ENCODE peak calls at places on chromosomes 6 and 20, in five cellular contexts. One of them, this sample, is unnamed.

GRCh38 chr20:50153500-50154377 is at the start of gene PEDS1:
- DNase-seq in astrocyte of the hippocampus: peak
- DNase-seq in activated naive CD8-positive, alpha-beta T cell treated with anti-CD3 and anti-CD28 coated beads for 36 hours: peak
- DNase-seq in T-helper 1 cell: peak
- DNase-seq in GF-D8: peak
- DNase-seq in this sample: peak

GRCh38 chr6:87473419-87473903 is 687 bp downstream of the SLC35A1 start:
- DNase-seq in astrocyte of the hippocampus: peak
- DNase-seq in GF-D8: peak
- DNase-seq in activated naive CD8-positive, alpha-beta T cell treated with anti-CD3 and anti-CD28 coated beads for 36 hours: no peak
- DNase-seq in T-helper 1 cell: peak
- DNase-seq in this sample: no peak

GRCh38 chr6:109222848-109223247 is 127.5 kb downstream of the CEP57L1 start:
- DNase-seq in GF-D8: no peak
- DNase-seq in activated naive CD8-positive, alpha-beta T cell treated with anti-CD3 and anti-CD28 coated beads for 36 hours: no peak
- DNase-seq in T-helper 1 cell: no peak
- DNase-seq in astrocyte of the hippocampus: no peak
- DNase-seq in this sample: no peak

GRCh38 chr6:7878401-7878964 is 32.1 kb downstream of the TXNDC5 start:
- DNase-seq in activated naive CD8-positive, alpha-beta T cell treated with anti-CD3 and anti-CD28 coated beads for 36 hours: no peak
- DNase-seq in T-helper 1 cell: no peak
- DNase-seq in GF-D8: no peak
- DNase-seq in astrocyte of the hippocampus: no peak
- DNase-seq in this sample: no peak

GRCh38 chr6:17907467-17908229 is 79.8 kb downstream of the KIF13A start:
- DNase-seq in T-helper 1 cell: no peak
- DNase-seq in activated naive CD8-positive, alpha-beta T cell treated with anti-CD3 and anti-CD28 coated beads for 36 hours: peak
- DNase-seq in GF-D8: peak
- DNase-seq in astrocyte of the hippocampus: peak
- DNase-seq in this sample: no peak

GRCh38 chr6:25498510-25498909 is 153.5 kb upstream of the SCGN start:
- DNase-seq in astrocyte of the hippocampus: no peak
- DNase-seq in GF-D8: no peak
- DNase-seq in T-helper 1 cell: no peak
- DNase-seq in activated naive CD8-positive, alpha-beta T cell treated with anti-CD3 and anti-CD28 coated beads for 36 hours: no peak
- DNase-seq in this sample: no peak

GRCh38 chr6:74735304-74735703 is 470.5 kb downstream of the COL12A1 start:
- DNase-seq in astrocyte of the hippocampus: peak
- DNase-seq in GF-D8: no peak
- DNase-seq in T-helper 1 cell: no peak
- DNase-seq in activated naive CD8-positive, alpha-beta T cell treated with anti-CD3 and anti-CD28 coated beads for 36 hours: no peak
- DNase-seq in this sample: no peak

GRCh38 chr6:155524249-155524651 is 68.6 kb upstream of the NOX3 start:
- DNase-seq in astrocyte of the hippocampus: peak
- DNase-seq in activated naive CD8-positive, alpha-beta T cell treated with anti-CD3 and anti-CD28 coated beads for 36 hours: no peak
- DNase-seq in T-helper 1 cell: no peak
- DNase-seq in GF-D8: no peak
- DNase-seq in this sample: no peak

GRCh38 chr6:156988276-156989158 is 211.3 kb downstream of the ARID1B start:
- DNase-seq in T-helper 1 cell: no peak
- DNase-seq in GF-D8: no peak
- DNase-seq in astrocyte of the hippocampus: peak
- DNase-seq in activated naive CD8-positive, alpha-beta T cell treated with anti-CD3 and anti-CD28 coated beads for 36 hours: no peak
- DNase-seq in this sample: no peak

GRCh38 chr6:16256781-16257180 is 18.4 kb downstream of the GMPR start:
- DNase-seq in T-helper 1 cell: no peak
- DNase-seq in GF-D8: no peak
- DNase-seq in astrocyte of the hippocampus: no peak
- DNase-seq in activated naive CD8-positive, alpha-beta T cell treated with anti-CD3 and anti-CD28 coated beads for 36 hours: no peak
- DNase-seq in this sample: no peak

GRCh38 chr6:219019-219570 is 73.2 kb upstream of the DUSP22 start:
- DNase-seq in GF-D8: no peak
- DNase-seq in activated naive CD8-positive, alpha-beta T cell treated with anti-CD3 and anti-CD28 coated beads for 36 hours: no peak
- DNase-seq in T-helper 1 cell: no peak
- DNase-seq in astrocyte of the hippocampus: no peak
- DNase-seq in this sample: no peak

GRCh38 chr6:143755301-143755744 is 77.6 kb downstream of the PHACTR2 start:
- DNase-seq in T-helper 1 cell: no peak
- DNase-seq in astrocyte of the hippocampus: peak
- DNase-seq in activated naive CD8-positive, alpha-beta T cell treated with anti-CD3 and anti-CD28 coated beads for 36 hours: no peak
- DNase-seq in GF-D8: no peak
- DNase-seq in this sample: no peak

GRCh38 chr6:43347021-43347420 is 22.4 kb downstream of the ZNF318 start:
- DNase-seq in T-helper 1 cell: no peak
- DNase-seq in activated naive CD8-positive, alpha-beta T cell treated with anti-CD3 and anti-CD28 coated beads for 36 hours: no peak
- DNase-seq in astrocyte of the hippocampus: no peak
- DNase-seq in GF-D8: no peak
- DNase-seq in this sample: no peak

GRCh38 chr6:21348462-21349195 is 244.9 kb upstream of the SOX4 start:
- DNase-seq in astrocyte of the hippocampus: peak
- DNase-seq in activated naive CD8-positive, alpha-beta T cell treated with anti-CD3 and anti-CD28 coated beads for 36 hours: no peak
- DNase-seq in T-helper 1 cell: no peak
- DNase-seq in GF-D8: no peak
- DNase-seq in this sample: no peak

GRCh38 chr6:16432075-16433032 is 194.0 kb downstream of the GMPR start:
- DNase-seq in activated naive CD8-positive, alpha-beta T cell treated with anti-CD3 and anti-CD28 coated beads for 36 hours: no peak
- DNase-seq in astrocyte of the hippocampus: peak
- DNase-seq in GF-D8: no peak
- DNase-seq in T-helper 1 cell: no peak
- DNase-seq in this sample: no peak

GRCh38 chr20:5070570-5070969 is 49.2 kb downstream of the PCNA start:
- DNase-seq in GF-D8: no peak
- DNase-seq in astrocyte of the hippocampus: no peak
- DNase-seq in activated naive CD8-positive, alpha-beta T cell treated with anti-CD3 and anti-CD28 coated beads for 36 hours: no peak
- DNase-seq in T-helper 1 cell: no peak
- DNase-seq in this sample: no peak

This sample was measured in neural crest cell.